ENCODE peak calls at places on chromosomes 13 and 19, in ten cellular contexts. U is breast epithelium, A is cardiac muscle cell, I is psoas muscle, Z is suprapubic skin, J is left ventricle myocardium inferior, Y is K562, B is mucosa of descending colon, R is ascending aorta, F is heart left ventricle. H is an unnamed sample.

GRCh38 chr13:41216160-41216559 is 21.8 kb upstream of the KBTBD7 start:
- DNase-seq in U (no peak), A (peak; percentile 29), I (no peak), Z (no peak), J (no peak), Y (no peak), B (no peak), R (no peak), F (no peak), H (no peak)

GRCh38 chr13:88806438-88806837 is 1135.3 kb downstream of the SLITRK5 start:
- DNase-seq in U (no peak), A (no peak), I (no peak), Z (no peak), J (no peak), Y (no peak), B (no peak), R (no peak), F (no peak), H (no peak)

GRCh38 chr13:44380404-44381165 is 7.0 kb downstream of the SERP2 start:
- DNase-seq in U (no peak), A (no peak), I (no peak), Z (no peak), J (no peak), Y (no peak), B (no peak), R (no peak), F (no peak), H (no peak)

GRCh38 chr19:400976-401835 is 7.7 kb downstream of the C2CD4C start:
- DNase-seq in U (peak; percentile 38), A (no peak), I (no peak), Z (no peak), J (no peak), Y (no peak), B (no peak), R (no peak), F (no peak), H (no peak)

GRCh38 chr13:39284801-39285388 is 246.6 kb downstream of the NHLRC3 start:
- DNase-seq in U (no peak), A (peak; percentile 46), I (no peak), Z (no peak), J (peak; percentile 27), Y (no peak), B (no peak), R (no peak), F (peak; percentile 37), H (no peak)

GRCh38 chr19:56987184-56987583 is 132.6 kb upstream of the USP29 start:
- DNase-seq in U (no peak), A (no peak), I (no peak), Z (no peak), J (no peak), Y (no peak), B (no peak), R (no peak), F (no peak), H (peak; percentile 13)

GRCh38 chr19:13717194-13717643 is 47.1 kb upstream of the MRI1 start:
- DNase-seq in U (no peak), A (no peak), I (no peak), Z (no peak), J (no peak), Y (peak; percentile 68), B (no peak), R (no peak), F (no peak), H (no peak)

GRCh38 chr19:1251503-1252220 is 3.3 kb downstream of the MIDN start:
- DNase-seq in U (no peak), A (no peak), I (peak; percentile 87), Z (peak; percentile 90), J (peak; percentile 84), Y (no peak), B (no peak), R (no peak), F (no peak), H (no peak)

GRCh38 chr13:112587767-112588489 is at the start of gene TUBGCP3:
- DNase-seq in U (peak; percentile 80), A (peak; percentile 88), I (peak; percentile 92), Z (peak; percentile 83), J (peak; percentile 88), Y (peak; percentile 76), B (peak; percentile 87), R (no peak), F (peak; percentile 92), H (peak; percentile 86)

DNA sequence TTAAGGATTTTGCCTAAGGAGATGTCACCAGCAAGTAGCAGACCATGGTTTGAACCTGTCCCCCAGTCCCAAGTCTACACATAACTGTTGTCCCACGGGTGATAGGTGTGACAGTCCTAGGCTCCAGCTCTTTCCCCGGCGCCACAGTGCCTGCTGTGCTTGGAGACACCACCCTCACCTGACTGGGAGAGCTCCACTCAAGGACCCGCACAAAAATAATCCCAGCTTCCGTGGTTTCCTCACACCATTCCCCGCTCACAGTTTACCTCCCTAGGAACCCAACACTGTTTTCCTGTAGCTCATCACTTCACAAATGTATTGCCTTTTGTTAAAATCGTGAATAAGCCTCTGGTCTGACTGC is 19.8 kb upstream of the RASA3 start:
- DNase-seq in U (no peak), A (no peak), I (no peak), Z (no peak), J (no peak), Y (no peak), B (no peak), R (no peak), F (no peak), H (no peak)
- H3K4me1 ChIP-seq in U (no peaks in the 10 kb centered on the region), A (no peaks in the 10 kb centered on the region), I (peaks cover 4% of the 10 kb centered on the region), Z (peaks cover 12% of the 10 kb centered on the region), J (peaks cover 4% of the 10 kb centered on the region), Y (no peaks in the 10 kb centered on the region), B (peaks cover 19% of the 10 kb centered on the region), R (no peaks in the 10 kb centered on the region), F (no peaks in the 10 kb centered on the region), H (no peaks in the 10 kb centered on the region)

GRCh38 chr19:10812902-10813404 is 23.1 kb downstream of the TMED1 start:
- DNase-seq in U (no peak), A (peak; percentile 95), I (peak; percentile 73), Z (no peak), J (no peak), Y (peak; percentile 75), B (peak; percentile 42), R (peak; percentile 38), F (peak; percentile 43), H (peak; percentile 37)

GRCh38 chr19:10808937-10809655 is 26.9 kb downstream of the TMED1 start:
- DNase-seq in U (no peak), A (peak; percentile 55), I (no peak), Z (no peak), J (no peak), Y (peak; percentile 66), B (no peak), R (no peak), F (no peak), H (no peak)

GRCh38 chr19:10809693-10810285 is 26.2 kb downstream of the TMED1 start:
- DNase-seq in U (no peak), A (no peak), I (no peak), Z (no peak), J (no peak), Y (peak; percentile 38), B (no peak), R (no peak), F (no peak), H (no peak)

GRCh38 chr19:10812196-10812595 is 23.8 kb downstream of the TMED1 start:
- DNase-seq in U (no peak), A (no peak), I (no peak), Z (no peak), J (no peak), Y (peak; percentile 34), B (no peak), R (no peak), F (no peak), H (no peak)

DNA sequence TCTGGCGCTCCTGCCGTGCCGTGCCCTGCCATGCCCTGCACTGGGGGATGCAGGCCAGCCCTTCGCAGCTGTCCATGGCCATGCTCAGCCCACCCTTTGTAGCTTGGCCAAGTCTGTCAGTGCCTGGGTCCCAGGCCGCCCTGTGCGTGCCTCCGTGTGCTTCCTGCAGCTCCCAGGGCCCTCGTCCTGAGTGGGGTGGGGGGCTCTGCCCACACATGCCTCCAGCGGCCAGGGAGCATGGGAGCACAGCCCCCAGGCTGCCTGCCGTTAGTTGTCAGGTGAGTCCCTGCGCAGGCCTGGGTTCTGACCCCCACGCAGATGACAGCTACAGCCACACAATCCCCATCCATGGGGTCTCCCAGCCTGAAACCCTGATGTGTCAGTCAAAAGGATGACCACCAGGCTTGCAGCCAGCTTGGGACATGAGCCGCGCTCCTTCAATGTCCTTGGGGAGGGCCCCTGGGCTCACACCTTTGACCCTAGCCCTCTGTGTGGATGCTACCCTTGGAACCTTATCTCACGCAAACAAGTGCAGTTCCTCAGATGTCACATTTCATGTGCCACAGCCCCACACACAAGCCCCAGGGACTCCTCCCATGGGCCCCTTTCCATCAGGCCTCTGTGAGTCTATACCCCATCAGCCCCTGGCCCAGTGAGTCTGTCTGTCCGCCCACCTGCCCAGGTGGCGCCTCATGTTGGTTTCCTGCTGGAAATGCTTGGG is 24.5 kb downstream of the TMED1 start:
- DNase-seq in U (no peak), A (no peak), I (no peak), Z (no peak), J (no peak), Y (peak; percentile 60), B (no peak), R (no peak), F (no peak), H (no peak)
- H3K36me3 ChIP-seq in U (no peaks in the 10 kb centered on the region), A (peaks cover 7% of the 10 kb centered on the region), I (peaks cover 78% of the 10 kb centered on the region), Z (peaks cover 85% of the 10 kb centered on the region), J (peaks cover 98% of the 10 kb centered on the region), Y (peaks cover 72% of the 10 kb centered on the region), B (peaks cover 3% of the 10 kb centered on the region), R (peaks cover 35% of the 10 kb centered on the region), F (peaks cover 85% of the 10 kb centered on the region), H (no peaks in the 10 kb centered on the region)

GRCh38 chr19:18476507-18477041 is 38.6 kb upstream of the ISYNA1 start:
- DNase-seq in U (no peak), A (no peak), I (peak; percentile 55), Z (no peak), J (no peak), Y (no peak), B (no peak), R (no peak), F (no peak), H (no peak)

GRCh38 chr19:18474366-18474887 is 36.5 kb upstream of the ISYNA1 start:
- DNase-seq in U (no peak), A (no peak), I (peak; percentile 44), Z (no peak), J (no peak), Y (no peak), B (no peak), R (no peak), F (no peak), H (no peak)

GRCh38 chr19:18475004-18475453 is 37.1 kb upstream of the ISYNA1 start:
- DNase-seq in U (no peak), A (no peak), I (no peak), Z (no peak), J (no peak), Y (no peak), B (no peak), R (no peak), F (no peak), H (no peak)

GRCh38 chr19:18477042-18477760 is 39.3 kb upstream of the ISYNA1 start:
- DNase-seq in U (no peak), A (no peak), I (no peak), Z (no peak), J (no peak), Y (no peak), B (no peak), R (no peak), F (no peak), H (no peak)

GRCh38 chr19:18475762-18476331 is 37.9 kb upstream of the ISYNA1 start:
- DNase-seq in U (no peak), A (no peak), I (peak; percentile 56), Z (no peak), J (no peak), Y (no peak), B (no peak), R (no peak), F (no peak), H (no peak)
- H3K4me1 ChIP-seq in U (peaks cover 21% of the 10 kb centered on the region), A (peaks cover 7% of the 10 kb centered on the region), I (peaks cover 79% of the 10 kb centered on the region), Z (peaks cover 47% of the 10 kb centered on the region), J (peaks cover 81% of the 10 kb centered on the region), Y (peaks cover 30% of the 10 kb centered on the region), B (peaks cover 60% of the 10 kb centered on the region), R (peaks cover 16% of the 10 kb centered on the region), F (peaks cover 26% of the 10 kb centered on the region), H (peaks cover 36% of the 10 kb centered on the region)

GRCh38 chr19:19280561-19280960 is 7.5 kb upstream of the TM6SF2 start:
- DNase-seq in U (no peak), A (peak; percentile 19), I (no peak), Z (no peak), J (no peak), Y (no peak), B (no peak), R (no peak), F (no peak), H (no peak)
- H3K36me3 ChIP-seq in U (peaks cover 9% of the 10 kb centered on the region), A (peaks cover 32% of the 10 kb centered on the region), I (peaks cover 80% of the 10 kb centered on the region), Z (peaks cover 93% of the 10 kb centered on the region), J (peaks cover 96% of the 10 kb centered on the region), Y (peaks cover 71% of the 10 kb centered on the region), B (peaks cover 7% of the 10 kb centered on the region), R (peaks cover 60% of the 10 kb centered on the region), F (peaks cover 96% of the 10 kb centered on the region), H (no peaks in the 10 kb centered on the region)

H was measured in testis.